ENCODE peak calls at places on chromosome 13, in five cellular contexts. W is AG09309, C is cardiac fibroblast, K is HFF-Myc, V is OCI-LY7. J is an unnamed sample.

GRCh38 chr13:30520571-30520970 is 54.8 kb upstream of the HMGB1 start:
- DNase-seq in C (peak), V (no peak), K (no peak), W (peak), J (no peak)

GRCh38 chr13:32234914-32235313 is 80.2 kb downstream of the ZAR1L start:
- DNase-seq in V (no peak), K (no peak), C (no peak), W (no peak), J (no peak)

GRCh38 chr13:52405767-52406494 is at the start of gene THSD1:
- DNase-seq in W (no peak), C (peak), K (peak), V (no peak), J (peak)

GRCh38 chr13:101511766-101512165 is 59.3 kb downstream of the ITGBL1 start:
- DNase-seq in K (no peak), C (no peak), V (no peak), W (no peak), J (no peak)

GRCh38 chr13:114313061-114313860 is 1.0 kb upstream of the CHAMP1 start:
- DNase-seq in W (no peak), V (peak), C (no peak), K (no peak), J (peak)

GRCh38 chr13:39415003-39415402 is 188.0 kb downstream of the LHFPL6 start:
- DNase-seq in K (no peak), V (no peak), W (no peak), C (peak), J (no peak)

GRCh38 chr13:30346159-30346788 is 38.9 kb upstream of the KATNAL1 start:
- DNase-seq in W (no peak), C (no peak), K (no peak), V (no peak), J (peak)

GRCh38 chr13:106499905-106500304 is 35.6 kb downstream of the EFNB2 start:
- DNase-seq in W (no peak), C (peak), V (no peak), K (no peak), J (no peak)

GRCh38 chr13:73608731-73609485 is 525.3 kb downstream of the KLF12 start:
- DNase-seq in V (no peak), W (no peak), K (no peak), C (no peak), J (no peak)

GRCh38 chr13:79307866-79308298 is 98.2 kb downstream of the RBM26 start:
- DNase-seq in W (no peak), C (peak), V (peak), K (peak), J (no peak)

GRCh38 chr13:29791997-29792775 is 58.2 kb downstream of the UBL3 start:
- DNase-seq in V (no peak), C (peak), K (no peak), W (no peak), J (no peak)

GRCh38 chr13:108360139-108360538 is 90.6 kb downstream of the TNFSF13B start:
- DNase-seq in V (no peak), K (no peak), W (no peak), C (no peak), J (no peak)

GRCh38 chr13:51557875-51558604 is 26.2 kb upstream of the WDFY2 start:
- DNase-seq in C (peak), K (no peak), V (no peak), W (peak), J (no peak)

GRCh38 chr13:32047088-32047487 is 15.5 kb downstream of the FRY start:
- DNase-seq in C (no peak), V (no peak), W (no peak), K (no peak), J (no peak)

GRCh38 chr13:34151885-34152284 is 333.9 kb downstream of the RFC3 start:
- DNase-seq in W (no peak), C (no peak), K (no peak), V (no peak), J (no peak)

GRCh38 chr13:27106144-27106543 is 65.5 kb downstream of the USP12 start:
- DNase-seq in W (no peak), K (no peak), C (no peak), V (no peak), J (no peak)

GRCh38 chr13:109627649-109628048 is 158.7 kb downstream of the IRS2 start:
- DNase-seq in K (no peak), C (no peak), W (no peak), V (no peak), J (no peak)

GRCh38 chr13:78600317-78600899 is 2.9 kb downstream of the POU4F1 start:
- DNase-seq in K (no peak), V (no peak), W (no peak), C (no peak), J (no peak)

GRCh38 chr13:41017744-41018582 is 1.2 kb downstream of the ELF1 start:
- DNase-seq in V (peak), K (no peak), W (no peak), C (no peak), J (no peak)

GRCh38 chr13:34019870-34020269 is 201.9 kb downstream of the RFC3 start:
- DNase-seq in K (no peak), C (no peak), W (no peak), V (no peak), J (peak)

GRCh38 chr13:85497652-85498051 is 301.6 kb downstream of the SLITRK6 start:
- DNase-seq in W (peak), C (peak), V (no peak), K (peak), J (no peak)

GRCh38 chr13:29969286-29969685 is 118.9 kb upstream of the UBL3 start:
- DNase-seq in K (peak), W (peak), C (peak), V (no peak), J (no peak)

GRCh38 chr13:24281188-24282008 is 28.0 kb upstream of the C1QTNF9 start:
- DNase-seq in V (no peak), C (no peak), K (no peak), W (no peak), J (no peak)

GRCh38 chr13:105611424-105611823 is 924.0 kb downstream of the EFNB2 start:
- DNase-seq in K (no peak), C (peak), W (peak), V (no peak), J (no peak)

GRCh38 chr13:39672378-39673132 is 17.1 kb downstream of the COG6 start:
- DNase-seq in C (no peak), K (no peak), W (no peak), V (no peak), J (no peak)

GRCh38 chr13:26619321-26619720 is 61.8 kb downstream of the WASF3 start:
- DNase-seq in W (peak), C (peak), V (no peak), K (peak), J (no peak)

GRCh38 chr13:34464011-34464410 is 478.1 kb upstream of the NBEA start:
- DNase-seq in W (no peak), C (no peak), V (no peak), K (no peak), J (no peak)

GRCh38 chr13:33744589-33745369 is 73.2 kb upstream of the RFC3 start:
- DNase-seq in K (no peak), V (peak), W (no peak), C (peak), J (no peak)

GRCh38 chr13:53520132-53520531 is 491.5 kb downstream of the OLFM4 start:
- DNase-seq in W (no peak), C (no peak), K (no peak), V (no peak), J (no peak)

GRCh38 chr13:21033866-21034601 is 27.4 kb downstream of the LATS2 start:
- DNase-seq in V (no peak), K (no peak), C (no peak), W (no peak), J (no peak)

GRCh38 chr13:97067342-97067895 is 73.1 kb upstream of the OXGR1 start:
- DNase-seq in V (no peak), K (no peak), W (no peak), C (peak), J (no peak)

GRCh38 chr13:20824762-20825161 is 51.0 kb upstream of the EEF1AKMT1 start:
- DNase-seq in C (no peak), W (no peak), K (no peak), V (no peak), J (no peak)

GRCh38 chr13:80586356-80586755 is 245.4 kb upstream of the SPRY2 start:
- DNase-seq in V (no peak), W (no peak), K (no peak), C (peak), J (no peak)

GRCh38 chr13:20815469-20815868 is 41.7 kb upstream of the EEF1AKMT1 start:
- DNase-seq in W (no peak), K (no peak), C (no peak), V (no peak), J (no peak)

GRCh38 chr13:37755349-37755748 is 114.2 kb downstream of the TRPC4 start:
- DNase-seq in K (no peak), V (no peak), W (no peak), C (no peak), J (no peak)

GRCh38 chr13:80168089-80168850 is 172.7 kb downstream of the SPRY2 start:
- DNase-seq in K (no peak), C (peak), V (no peak), W (peak), J (no peak)

GRCh38 chr13:58955546-58956385 is 1208.0 kb downstream of the DIAPH3 start:
- DNase-seq in V (no peak), C (no peak), K (no peak), W (no peak), J (no peak)

GRCh38 chr13:95236774-95237173 is 64.5 kb downstream of the ABCC4 start:
- DNase-seq in W (no peak), K (no peak), V (no peak), C (no peak), J (no peak)

GRCh38 chr13:95234242-95234641 is 67.0 kb downstream of the ABCC4 start:
- DNase-seq in K (no peak), V (peak), W (no peak), C (no peak), J (no peak)

GRCh38 chr13:95235944-95236343 is 65.3 kb downstream of the ABCC4 start:
- DNase-seq in K (no peak), W (no peak), C (no peak), V (no peak), J (no peak)

GRCh38 chr13:95237310-95237870 is 63.9 kb downstream of the ABCC4 start:
- DNase-seq in K (no peak), W (no peak), V (no peak), C (no peak), J (no peak)

GRCh38 chr13:95235199-95235726 is 66.0 kb downstream of the ABCC4 start:
- DNase-seq in W (no peak), V (no peak), K (no peak), C (peak), J (no peak)
- H3K4me3 ChIP-seq in W (no peak), V (no peak), K (no peak), C (no peak), J (no peak)

GRCh38 chr13:94968757-94969086 is 256.4 kb upstream of the SOX21 start:
- DNase-seq in V (no peak), C (no peak), W (no peak), K (no peak), J (no peak)
- H3K4me3 ChIP-seq in V (no peak), C (peak), W (peak), K (no peak), J (no peak)

DNA sequence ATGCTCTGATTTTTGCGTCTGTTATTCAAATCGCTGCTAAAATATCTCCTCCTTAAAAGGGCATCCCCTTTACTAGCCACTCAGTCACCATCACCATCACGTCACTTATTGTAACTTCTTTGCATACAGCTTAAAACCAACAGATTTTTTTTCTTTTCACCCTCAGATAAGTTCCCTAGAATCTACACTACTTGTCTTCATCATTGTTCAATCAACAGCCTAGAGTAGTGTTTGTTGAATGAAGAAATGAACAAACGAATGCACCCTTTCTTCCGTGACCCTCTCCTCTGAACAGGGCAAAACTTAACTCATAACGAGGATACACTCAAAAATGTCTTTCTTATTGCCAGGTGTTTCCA is 1.1 kb upstream of the AKAP11 start:
- DNase-seq in W (no peak), K (no peak), V (no peak), C (no peak), J (no peak)
- H3K4me3 ChIP-seq in W (peak), K (peak), V (peak), C (no peak), J (no peak)

DNA sequence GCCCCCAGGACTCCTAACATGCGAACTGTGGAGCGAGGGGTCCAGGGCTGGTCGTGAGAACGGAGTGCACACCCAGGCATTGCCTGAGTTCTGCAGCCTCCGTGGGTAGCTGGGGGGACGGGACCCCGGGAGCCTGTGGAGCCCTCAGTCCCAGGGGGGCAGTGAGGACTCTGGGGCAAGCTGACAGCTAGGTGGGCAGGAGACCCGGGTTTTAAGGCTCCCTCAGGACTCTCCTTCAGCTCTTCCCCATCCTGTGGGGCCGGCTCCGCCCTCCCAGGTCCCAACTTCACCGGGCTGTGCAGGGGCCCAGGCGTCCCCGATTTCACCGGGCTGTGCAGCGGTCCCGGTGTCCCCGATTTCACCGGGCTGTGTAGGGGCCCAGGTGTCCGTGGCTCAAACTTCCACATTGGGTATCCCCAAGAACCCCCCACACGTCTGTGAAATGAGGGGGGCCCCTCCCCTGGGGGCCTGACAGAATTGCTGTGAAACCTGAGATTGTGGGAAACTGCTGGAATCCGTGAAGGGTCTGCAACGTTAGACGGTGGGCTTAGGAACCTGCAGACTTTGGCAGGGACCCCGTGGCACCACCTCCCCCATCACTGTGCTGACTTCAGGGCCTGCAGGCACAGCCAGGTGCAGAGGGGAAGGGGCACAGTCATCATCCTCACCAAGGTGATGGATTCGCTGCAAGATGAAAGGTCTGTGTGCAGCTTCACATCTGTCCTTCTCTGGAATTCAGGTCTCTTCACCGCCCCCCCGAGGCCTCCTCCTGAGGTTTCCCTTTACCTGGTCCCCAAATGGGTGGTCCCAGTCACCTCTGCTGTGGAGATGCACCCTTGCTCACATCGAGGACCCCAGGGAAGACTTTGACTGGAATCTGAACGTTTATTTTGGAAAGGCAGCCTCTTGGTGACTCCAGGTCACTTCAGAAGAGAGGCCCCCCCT is 73.2 kb upstream of the MCF2L start:
- DNase-seq in C (no peak), W (no peak), V (no peak), K (no peak), J (peak)
- H3K4me3 ChIP-seq in C (no peak), W (no peak), V (no peak), K (no peak), J (no peak)

GRCh38 chr13:44306401-44307192 is 67.0 kb upstream of the SERP2 start:
- DNase-seq in K (peak), W (peak), V (no peak), C (peak), J (peak)
- H3K4me3 ChIP-seq in K (no peak), W (no peak), V (no peak), C (no peak), J (no peak)

GRCh38 chr13:113116871-113117271 is 5.7 kb upstream of the F10 start:
- DNase-seq in K (no peak), C (no peak), V (no peak), W (no peak), J (no peak)
- H3K4me3 ChIP-seq in K (no peak), C (no peak), V (no peak), W (no peak), J (no peak)

GRCh38 chr13:42875448-42876269 is 94.3 kb downstream of the FAM216B start:
- DNase-seq in K (no peak), C (peak), V (no peak), W (no peak), J (no peak)
- H3K4me3 ChIP-seq in K (no peak), C (no peak), V (no peak), W (no peak), J (no peak)

J was measured in mucosa of descending colon.